ENCODE peak calls at places on chromosome 14, in seven cellular contexts. T is transverse colon, B is A549, U is Peyer's patch, Y is K562, L is IMR-90, D is ovary. S is an unnamed sample. For H3K4me1, the result is how much of the 10 kb centered on the place peaks cover.

GRCh38 chr14:31886161-31886835 is 190.8 kb upstream of the ARHGAP5 start:
- DNase-seq in T (no peak), B (no peak), U (no peak), Y (no peak), L (no peak), D (no peak), S (no peak)

GRCh38 chr14:34993444-34993843 is 10.7 kb downstream of the SRP54 start:
- DNase-seq in T (no peak), B (no peak), U (no peak), Y (no peak), L (no peak), D (no peak), S (no peak)

GRCh38 chr14:78709795-78710569 is 539.8 kb downstream of the NRXN3 start:
- DNase-seq in T (no peak), B (no peak), U (no peak), Y (no peak), L (no peak), D (no peak), S (no peak)

GRCh38 chr14:100748403-100748802 is 21.7 kb downstream of the DLK1 start:
- DNase-seq in T (no peak), B (no peak), U (no peak), Y (no peak), L (no peak), D (no peak), S (no peak)

GRCh38 chr14:54453252-54453651 is 12.1 kb upstream of the CNIH1 start:
- DNase-seq in T (no peak), B (no peak), U (no peak), Y (no peak), L (no peak), D (no peak), S (no peak)

GRCh38 chr14:58947816-58948440 is 240.5 kb upstream of the DAAM1 start:
- DNase-seq in T (no peak), B (no peak), U (no peak), Y (no peak), L (no peak), D (no peak), S (no peak)

GRCh38 chr14:101476931-101477553 is 84.3 kb upstream of the DIO3 start:
- DNase-seq in T (peak), B (peak), U (peak), Y (peak), L (no peak), D (peak), S (peak)

GRCh38 chr14:77260199-77260598 is 10.8 kb downstream of the NGB start:
- DNase-seq in T (no peak), B (no peak), U (no peak), Y (no peak), L (no peak), D (no peak), S (no peak)

GRCh38 chr14:67411820-67412421 is at the start of gene PLEK2:
- DNase-seq in T (peak), B (peak), U (peak), Y (no peak), L (no peak), D (no peak), S (peak)

GRCh38 chr14:88866305-88866704 is 41.9 kb downstream of the TTC8 start:
- DNase-seq in T (no peak), B (no peak), U (no peak), Y (no peak), L (peak), D (no peak), S (no peak)

GRCh38 chr14:36067428-36068187 is 108.9 kb downstream of the PTCSC3 start:
- DNase-seq in T (no peak), B (no peak), U (no peak), Y (no peak), L (no peak), D (no peak), S (no peak)

GRCh38 chr14:50943261-50943942 is 881 bp downstream of the PYGL start:
- DNase-seq in T (peak), B (peak), U (peak), Y (peak), L (peak), D (peak), S (peak)

GRCh38 chr14:50944647-50945413 is 547 bp upstream of the PYGL start:
- DNase-seq in T (peak), B (peak), U (peak), Y (no peak), L (peak), D (peak), S (peak)

GRCh38 chr14:50941151-50941550 is 3.1 kb downstream of the PYGL start:
- DNase-seq in T (no peak), B (no peak), U (no peak), Y (no peak), L (peak), D (no peak), S (no peak)

GRCh38 chr14:50946234-50946935 is 2.1 kb upstream of the PYGL start:
- DNase-seq in T (no peak), B (no peak), U (no peak), Y (no peak), L (no peak), D (no peak), S (no peak)

DNA sequence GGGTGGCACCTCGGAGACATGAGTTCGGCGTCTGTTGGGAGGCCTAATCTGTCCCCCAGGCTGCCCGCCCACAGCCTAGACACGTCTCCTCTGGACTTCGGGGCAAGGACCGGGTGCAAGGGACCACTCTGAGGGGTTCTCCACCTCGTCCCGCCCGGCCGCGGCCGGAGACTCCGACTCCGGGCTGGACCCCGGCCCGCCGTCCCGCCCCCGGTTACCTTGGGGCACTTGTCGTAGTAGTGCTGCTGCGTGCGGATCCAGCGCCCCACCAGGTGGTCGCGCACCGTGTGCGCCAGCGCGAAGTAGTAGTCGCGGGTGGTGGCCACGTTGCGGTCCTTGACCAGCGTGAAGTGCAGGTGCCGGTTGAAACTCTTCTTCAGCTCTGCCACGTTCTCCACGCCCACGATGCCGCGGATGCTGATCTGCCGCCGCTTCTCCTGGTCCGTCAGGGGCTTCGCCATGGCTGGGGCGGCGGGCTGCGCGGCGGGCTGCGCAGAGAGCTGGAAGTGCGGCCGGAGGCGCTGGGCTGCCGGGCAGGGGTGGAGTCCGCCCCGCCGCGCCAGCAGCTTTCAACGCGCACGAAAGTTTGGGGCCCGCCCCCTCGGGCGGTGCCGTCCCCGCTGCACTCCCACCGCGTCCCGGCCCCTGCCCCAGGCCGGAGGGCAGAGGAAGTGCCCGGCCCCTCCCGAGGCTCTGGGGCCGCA is at the start of gene PYGL:
- DNase-seq in T (peak), B (peak), U (peak), Y (peak), L (peak), D (peak), S (peak)
- TF ChIP-seq POLR2A in T (peak), B (peak), U (no peak), Y (peak), L (peak), D (peak), S (no peak)

GRCh38 chr14:51783765-51784164 is 76.6 kb upstream of the GNG2 start:
- DNase-seq in T (no peak), B (no peak), U (no peak), Y (no peak), L (peak), D (no peak), S (no peak)
- H3K4me1 ChIP-seq in T (under half), B (under half), U (under half), Y (under half), L (under half), D (under half), S (under half)

GRCh38 chr14:86143248-86143647 is 613.3 kb downstream of the FLRT2 start:
- DNase-seq in T (no peak), B (no peak), U (no peak), Y (no peak), L (no peak), D (no peak), S (no peak)

GRCh38 chr14:86141966-86142365 is 612.0 kb downstream of the FLRT2 start:
- DNase-seq in T (no peak), B (no peak), U (no peak), Y (no peak), L (no peak), D (no peak), S (no peak)
- TF ChIP-seq POLR2A in T (no peak), B (no peak), U (no peak), Y (no peak), L (no peak), D (no peak), S (no peak)

GRCh38 chr14:50820786-50821185 is 10.2 kb downstream of the NIN start:
- DNase-seq in T (no peak), B (no peak), U (no peak), Y (no peak), L (no peak), D (no peak), S (no peak)
- H3K4me1 ChIP-seq in T (under half), B (under half), U (under half), Y (under half), L (under half), D (under half), S (under half)

GRCh38 chr14:69633238-69633637 is 21.8 kb downstream of the SUSD6 start:
- DNase-seq in T (no peak), B (no peak), U (no peak), Y (no peak), L (no peak), D (no peak), S (no peak)

GRCh38 chr14:69636718-69637480 is 25.5 kb downstream of the SUSD6 start:
- DNase-seq in T (no peak), B (no peak), U (no peak), Y (no peak), L (no peak), D (no peak), S (no peak)

GRCh38 chr14:69634871-69635270 is 23.5 kb downstream of the SUSD6 start:
- DNase-seq in T (no peak), B (no peak), U (no peak), Y (no peak), L (no peak), D (no peak), S (no peak)

GRCh38 chr14:69637503-69638030 is 26.2 kb downstream of the SUSD6 start:
- DNase-seq in T (peak), B (no peak), U (peak), Y (peak), L (no peak), D (no peak), S (no peak)

DNA sequence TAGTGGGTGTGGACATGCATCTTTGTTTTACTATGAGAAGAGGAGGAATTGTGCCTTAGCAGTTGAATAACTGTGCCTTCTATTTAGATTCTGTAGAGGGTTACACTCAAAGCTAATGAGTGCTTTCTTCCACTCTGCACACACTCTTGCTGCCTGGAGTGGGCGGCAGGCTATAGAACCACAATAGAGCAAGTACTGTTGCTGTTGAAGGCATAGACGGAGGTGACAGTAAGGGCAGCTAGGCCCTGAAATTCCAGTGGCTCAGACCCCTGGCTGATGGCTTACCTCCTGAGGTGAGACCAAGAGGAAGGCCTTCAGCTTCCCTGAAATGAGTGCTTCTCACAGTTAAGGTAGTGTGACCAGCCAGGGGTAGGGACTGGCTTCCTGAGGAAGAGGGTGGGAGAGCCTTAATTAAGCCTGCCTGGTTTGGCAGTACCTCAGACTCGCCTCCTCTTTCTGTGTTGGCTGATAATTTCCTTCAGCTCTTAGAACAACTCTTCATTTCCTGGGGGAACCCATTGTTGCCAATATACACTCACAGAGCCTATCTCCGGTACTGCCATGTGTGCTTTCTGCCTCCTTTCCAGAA is 24.7 kb downstream of the SUSD6 start:
- DNase-seq in T (no peak), B (no peak), U (no peak), Y (no peak), L (no peak), D (no peak), S (no peak)
- TF ChIP-seq POLR2A in T (no peak), B (no peak), U (no peak), Y (no peak), L (no peak), D (no peak), S (no peak)

S was measured in testis.